ENCODE peak calls at places on chromosome 3, in four cellular contexts. One of them, this sample, is unnamed.
A peak's percentile ranks its signal among the peaks of the same experiment; 100 is the strongest.

GRCh38 chr3:4505688-4506558 is 12.8 kb downstream of the ITPR1 start:
- DNase-seq in cardiac fibroblast: no peak
- DNase-seq in pancreas: no peak
- DNase-seq in adrenal gland: no peak
- DNase-seq in this sample: no peak

GRCh38 chr3:20648294-20648693 is 462.3 kb upstream of the SGO1 start:
- DNase-seq in cardiac fibroblast: peak; percentile 82
- DNase-seq in pancreas: no peak
- DNase-seq in adrenal gland: no peak
- DNase-seq in this sample: peak; percentile 88

GRCh38 chr3:97793415-97794019 is 28.3 kb upstream of the CRYBG3 start:
- DNase-seq in cardiac fibroblast: peak; percentile 73
- DNase-seq in pancreas: no peak
- DNase-seq in adrenal gland: peak; percentile 19
- DNase-seq in this sample: peak; percentile 63

GRCh38 chr3:188854395-188855149 is 317.2 kb upstream of the TPRG1 start:
- DNase-seq in cardiac fibroblast: peak; percentile 90
- DNase-seq in pancreas: no peak
- DNase-seq in adrenal gland: no peak
- DNase-seq in this sample: peak; percentile 94

GRCh38 chr3:79383402-79384012 is 384.3 kb downstream of the ROBO1 start:
- DNase-seq in cardiac fibroblast: peak; percentile 74
- DNase-seq in pancreas: no peak
- DNase-seq in adrenal gland: no peak
- DNase-seq in this sample: no peak

GRCh38 chr3:190514163-190515153 is 573 bp downstream of the IL1RAP start:
- DNase-seq in cardiac fibroblast: peak; percentile 67
- DNase-seq in pancreas: peak; percentile 45
- DNase-seq in adrenal gland: peak; percentile 32
- DNase-seq in this sample: peak; percentile 44

GRCh38 chr3:151318946-151319345 is 2.3 kb upstream of the GPR87 start:
- DNase-seq in cardiac fibroblast: no peak
- DNase-seq in pancreas: no peak
- DNase-seq in adrenal gland: no peak
- DNase-seq in this sample: peak; percentile 98

GRCh38 chr3:126081618-126082333 is 2.1 kb downstream of the SLC41A3 start:
- DNase-seq in cardiac fibroblast: peak; percentile 38
- DNase-seq in pancreas: no peak
- DNase-seq in adrenal gland: peak; percentile 46
- DNase-seq in this sample: peak; percentile 69

GRCh38 chr3:43960448-43960840 is 269.7 kb downstream of the ABHD5 start:
- DNase-seq in cardiac fibroblast: no peak
- DNase-seq in pancreas: no peak
- DNase-seq in adrenal gland: no peak
- DNase-seq in this sample: no peak

GRCh38 chr3:152471814-152472605 is 203.3 kb downstream of the MBNL1 start:
- DNase-seq in cardiac fibroblast: peak; percentile 74
- DNase-seq in pancreas: peak; percentile 47
- DNase-seq in adrenal gland: peak; percentile 70
- DNase-seq in this sample: peak; percentile 50

GRCh38 chr3:129602730-129603560 is 3.5 kb downstream of the PLXND1 start:
- DNase-seq in cardiac fibroblast: peak; percentile 94
- DNase-seq in pancreas: peak; percentile 69
- DNase-seq in adrenal gland: peak; percentile 70
- DNase-seq in this sample: no peak
- H3K4me3 ChIP-seq in cardiac fibroblast: peak overlapping the region; percentile 99
- H3K4me3 ChIP-seq in pancreas: peak overlapping the region; percentile 40
- H3K4me3 ChIP-seq in adrenal gland: no peak overlapping the region
- H3K4me3 ChIP-seq in this sample: no peak overlapping the region

DNA sequence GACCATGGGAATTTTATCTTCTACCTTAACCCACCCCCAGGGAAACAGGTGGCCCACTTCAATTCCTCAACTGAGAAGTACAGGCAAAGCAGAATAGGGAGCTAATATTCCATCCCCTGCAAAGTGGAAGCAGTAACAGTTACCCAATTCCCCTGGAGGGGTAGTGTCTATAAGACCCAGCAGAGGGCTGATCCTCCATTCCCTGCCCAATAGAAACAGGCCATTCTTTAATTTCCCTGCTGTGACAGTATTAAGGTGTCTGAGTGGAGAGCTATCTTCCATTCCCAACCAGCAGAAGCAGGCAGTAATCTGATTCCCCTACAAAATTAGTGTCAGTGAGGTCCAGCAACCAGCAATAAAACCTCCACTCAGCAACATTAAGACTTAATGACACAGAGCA is 219.8 kb downstream of the ULK4 start:
- DNase-seq in cardiac fibroblast: no peak
- DNase-seq in pancreas: no peak
- DNase-seq in adrenal gland: no peak
- DNase-seq in this sample: no peak
- TF ChIP-seq CTCF in cardiac fibroblast: no peak
- TF ChIP-seq CTCF in pancreas: no peak
- TF ChIP-seq CTCF in adrenal gland: no peak
- TF ChIP-seq CTCF in this sample: no peak

DNA sequence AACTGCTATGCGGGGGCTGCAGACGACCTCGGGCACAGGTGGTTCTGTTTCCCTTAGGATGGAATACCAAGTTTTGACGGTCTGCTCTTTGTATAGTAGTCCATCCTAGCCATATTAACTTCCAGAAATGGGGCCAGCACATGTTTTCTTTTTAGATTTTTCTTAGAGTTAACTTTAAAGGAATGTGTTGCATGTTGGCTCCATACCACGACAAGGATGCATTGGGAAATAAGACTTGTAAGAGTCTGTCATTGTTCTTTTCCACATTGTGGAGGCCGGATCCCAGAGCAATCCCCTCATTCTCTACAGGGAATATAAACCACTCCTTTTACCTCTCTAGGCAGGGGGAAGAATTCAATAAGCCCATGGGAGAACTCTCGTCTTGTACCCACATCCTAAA is 87.1 kb upstream of the PLSCR4 start:
- DNase-seq in cardiac fibroblast: peak; percentile 17
- DNase-seq in pancreas: no peak
- DNase-seq in adrenal gland: no peak
- DNase-seq in this sample: no peak
- H3K4me3 ChIP-seq in cardiac fibroblast: no peak overlapping the region
- H3K4me3 ChIP-seq in pancreas: no peak overlapping the region
- H3K4me3 ChIP-seq in adrenal gland: no peak overlapping the region
- H3K4me3 ChIP-seq in this sample: no peak overlapping the region

GRCh38 chr3:39413691-39414420 is 7.3 kb downstream of the RPSA start:
- DNase-seq in cardiac fibroblast: peak; percentile 43
- DNase-seq in pancreas: no peak
- DNase-seq in adrenal gland: no peak
- DNase-seq in this sample: no peak
- TF ChIP-seq CTCF in cardiac fibroblast: no peak
- TF ChIP-seq CTCF in pancreas: no peak
- TF ChIP-seq CTCF in adrenal gland: no peak
- TF ChIP-seq CTCF in this sample: no peak

GRCh38 chr3:10505050-10505790 is at the start of gene ATP2B2:
- DNase-seq in cardiac fibroblast: no peak
- DNase-seq in pancreas: no peak
- DNase-seq in adrenal gland: no peak
- DNase-seq in this sample: no peak

GRCh38 chr3:10504161-10505049 is 981 bp downstream of the ATP2B2 start:
- DNase-seq in cardiac fibroblast: no peak
- DNase-seq in pancreas: no peak
- DNase-seq in adrenal gland: no peak
- DNase-seq in this sample: no peak

GRCh38 chr3:10507331-10507730 is 1.9 kb upstream of the ATP2B2 start:
- DNase-seq in cardiac fibroblast: no peak
- DNase-seq in pancreas: no peak
- DNase-seq in adrenal gland: no peak
- DNase-seq in this sample: no peak

GRCh38 chr3:10506696-10507095 is 1.3 kb upstream of the ATP2B2 start:
- DNase-seq in cardiac fibroblast: no peak
- DNase-seq in pancreas: no peak
- DNase-seq in adrenal gland: no peak
- DNase-seq in this sample: no peak

GRCh38 chr3:10505791-10506585 is 602 bp upstream of the ATP2B2 start:
- DNase-seq in cardiac fibroblast: no peak
- DNase-seq in pancreas: no peak
- DNase-seq in adrenal gland: no peak
- DNase-seq in this sample: no peak
- H3K4me3 ChIP-seq in cardiac fibroblast: no peak overlapping the region
- H3K4me3 ChIP-seq in pancreas: no peak overlapping the region
- H3K4me3 ChIP-seq in adrenal gland: no peak overlapping the region
- H3K4me3 ChIP-seq in this sample: no peak overlapping the region

GRCh38 chr3:45677045-45677436 is 12.2 kb upstream of the SACM1L start:
- DNase-seq in cardiac fibroblast: peak; percentile 72
- DNase-seq in pancreas: no peak
- DNase-seq in adrenal gland: no peak
- DNase-seq in this sample: peak; percentile 88

GRCh38 chr3:45677841-45678240 is 11.4 kb upstream of the SACM1L start:
- DNase-seq in cardiac fibroblast: no peak
- DNase-seq in pancreas: no peak
- DNase-seq in adrenal gland: no peak
- DNase-seq in this sample: no peak

GRCh38 chr3:45673273-45673672 is 15.9 kb upstream of the SACM1L start:
- DNase-seq in cardiac fibroblast: no peak
- DNase-seq in pancreas: no peak
- DNase-seq in adrenal gland: no peak
- DNase-seq in this sample: no peak

GRCh38 chr3:45679805-45680204 is 9.4 kb upstream of the SACM1L start:
- DNase-seq in cardiac fibroblast: no peak
- DNase-seq in pancreas: no peak
- DNase-seq in adrenal gland: no peak
- DNase-seq in this sample: no peak

GRCh38 chr3:45676248-45677044 is 12.8 kb upstream of the SACM1L start:
- DNase-seq in cardiac fibroblast: no peak
- DNase-seq in pancreas: no peak
- DNase-seq in adrenal gland: no peak
- DNase-seq in this sample: no peak
- TF ChIP-seq CTCF in cardiac fibroblast: no peak
- TF ChIP-seq CTCF in pancreas: no peak
- TF ChIP-seq CTCF in adrenal gland: no peak
- TF ChIP-seq CTCF in this sample: peak; percentile 8

GRCh38 chr3:140238646-140239314 is 303.8 kb downstream of the CLSTN2 start:
- DNase-seq in cardiac fibroblast: no peak
- DNase-seq in pancreas: no peak
- DNase-seq in adrenal gland: no peak
- DNase-seq in this sample: no peak
- H3K4me3 ChIP-seq in cardiac fibroblast: no peak overlapping the region
- H3K4me3 ChIP-seq in pancreas: no peak overlapping the region
- H3K4me3 ChIP-seq in adrenal gland: no peak overlapping the region
- H3K4me3 ChIP-seq in this sample: no peak overlapping the region

DNA sequence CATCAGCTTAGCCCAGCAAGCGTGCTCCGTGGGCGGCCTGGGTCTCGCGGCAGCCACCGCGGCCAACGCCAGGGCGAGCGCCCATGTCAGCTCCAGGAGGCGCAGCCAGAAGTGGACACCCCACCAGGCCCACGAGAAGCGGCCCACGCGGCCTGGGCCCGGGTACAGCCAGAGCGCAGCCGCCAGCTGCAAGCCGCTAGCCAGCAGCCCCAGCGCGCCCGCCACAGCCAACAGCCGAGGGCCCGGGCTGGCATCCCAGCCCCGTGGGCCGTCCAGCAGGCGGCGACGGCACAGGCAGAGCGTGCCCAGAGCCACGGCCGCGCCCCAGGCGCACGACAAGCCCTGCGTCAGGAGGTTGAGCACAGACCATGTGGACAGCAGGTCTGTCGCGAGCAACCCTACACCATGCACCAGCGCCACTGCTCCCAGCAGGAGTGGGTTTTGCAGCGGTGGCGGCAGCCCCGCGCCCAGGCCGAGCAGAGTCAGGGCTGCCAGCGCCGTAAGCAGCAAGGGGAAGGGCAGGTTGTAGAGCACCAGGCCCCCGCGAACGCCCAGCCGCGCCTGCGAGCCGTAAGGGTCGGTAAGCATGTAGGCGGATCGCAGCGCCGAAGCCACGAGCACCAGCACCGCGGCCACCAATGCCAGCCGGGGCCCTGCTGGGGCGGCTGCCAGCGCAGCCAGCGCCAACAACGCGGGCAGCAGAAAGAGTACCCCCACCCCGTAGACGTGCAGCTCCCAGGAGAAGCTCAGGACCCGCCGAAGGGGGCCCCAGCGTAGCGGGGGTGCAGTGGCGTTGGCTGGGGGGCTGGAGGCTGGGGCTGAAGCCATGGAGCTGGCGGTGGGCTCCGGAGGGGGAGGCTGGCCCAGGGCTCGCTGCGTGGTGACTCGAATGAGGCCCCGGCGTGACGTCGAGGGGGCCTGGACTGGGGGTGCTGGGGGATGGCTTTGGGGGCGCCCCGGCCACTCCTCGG is 4.9 kb downstream of the PRRT3 start:
- DNase-seq in cardiac fibroblast: peak; percentile 79
- DNase-seq in pancreas: peak; percentile 75
- DNase-seq in adrenal gland: peak; percentile 81
- DNase-seq in this sample: peak; percentile 51
- TF ChIP-seq CTCF in cardiac fibroblast: peak; percentile 46
- TF ChIP-seq CTCF in pancreas: peak; percentile 20
- TF ChIP-seq CTCF in adrenal gland: peak; percentile 75
- TF ChIP-seq CTCF in this sample: peak; percentile 84

This sample was measured in bronchial epithelial cell.